ENCODE peak calls at places on chromosomes 13 and 19, in four cellular contexts. W is CD8-positive, alpha-beta memory T cell; R is tibial artery; Y is body of pancreas. E is an unnamed sample. For H3K4me1 and H3K36me3, the result is how much of the 10 kb centered on the place peaks cover.

GRCh38 chr13:77528834-77529500 is 6.5 kb upstream of the SCEL start:
- DNase-seq in W (no peak), R (no peak), Y (no peak), E (no peak)

GRCh38 chr13:50685491-50685890 is 158.0 kb downstream of the DLEU7 start:
- DNase-seq in W (no peak), R (peak), Y (peak), E (peak)

GRCh38 chr13:27482996-27483395 is 32.6 kb upstream of the MTIF3 start:
- DNase-seq in W (no peak), R (no peak), Y (no peak), E (no peak)

GRCh38 chr19:48455171-48455907 is at the start of gene KCNJ14:
- DNase-seq in W (no peak), R (no peak), Y (no peak), E (no peak)

GRCh38 chr13:106348032-106348431 is 187.4 kb downstream of the EFNB2 start:
- DNase-seq in W (no peak), R (no peak), Y (no peak), E (no peak)

GRCh38 chr13:30873519-30873918 is 32.6 kb upstream of the MEDAG start:
- DNase-seq in W (no peak), R (no peak), Y (no peak), E (peak)

GRCh38 chr19:11195169-11195568 is 2.2 kb downstream of the KANK2 start:
- DNase-seq in W (no peak), R (no peak), Y (no peak), E (no peak)

GRCh38 chr19:3058009-3058820 is 4.1 kb downstream of the TLE5 start:
- DNase-seq in W (no peak), R (no peak), Y (no peak), E (no peak)

GRCh38 chr13:108377646-108378206 is 108.2 kb downstream of the TNFSF13B start:
- DNase-seq in W (no peak), R (no peak), Y (no peak), E (no peak)

GRCh38 chr13:21957833-21958232 is 287.0 kb downstream of the FGF9 start:
- DNase-seq in W (no peak), R (no peak), Y (no peak), E (no peak)

GRCh38 chr19:54316746-54317107 is 3.8 kb upstream of the LILRA5 start:
- DNase-seq in W (no peak), R (no peak), Y (no peak), E (no peak)

GRCh38 chr19:53537126-53537522 is 821 bp upstream of the ZNF331 start:
- DNase-seq in W (peak), R (no peak), Y (no peak), E (no peak)

GRCh38 chr13:22893149-22893548 is 287.6 kb upstream of the SGCG start:
- DNase-seq in W (no peak), R (no peak), Y (no peak), E (no peak)

GRCh38 chr19:37342753-37343152 is 28.1 kb upstream of the ZNF527 start:
- DNase-seq in W (no peak), R (no peak), Y (no peak), E (no peak)
- H3K4me1 ChIP-seq in W (under half), R (under half), Y (under half), E (under half)

GRCh38 chr13:20064128-20064527 is 96.7 kb downstream of the GJA3 start:
- DNase-seq in W (no peak), R (no peak), Y (no peak), E (no peak)

GRCh38 chr13:20069956-20070355 is 90.9 kb downstream of the GJA3 start:
- DNase-seq in W (no peak), R (no peak), Y (no peak), E (no peak)

DNA sequence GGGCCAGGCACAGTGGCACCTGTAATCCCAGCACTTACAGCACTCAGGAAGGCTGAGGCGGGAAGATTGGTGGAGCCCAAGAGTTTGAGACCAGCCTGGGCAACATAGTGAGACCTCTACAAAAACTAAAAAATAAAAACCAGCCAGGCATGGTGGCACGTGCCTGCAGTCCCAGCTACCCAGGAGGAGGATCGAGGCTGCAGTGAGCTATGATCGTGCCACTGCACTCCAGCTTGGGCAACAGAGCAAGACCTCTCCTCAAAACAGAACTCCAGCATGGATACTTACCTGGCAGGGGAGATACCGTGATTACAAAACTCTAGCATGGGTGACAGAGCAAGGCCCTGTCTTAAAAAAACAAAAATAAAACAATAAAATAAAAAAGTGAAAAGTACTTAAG is 95.3 kb downstream of the GJA3 start:
- DNase-seq in W (no peak), R (no peak), Y (no peak), E (no peak)
- H3K36me3 ChIP-seq in W (under half), R (half or more), Y (under half), E (half or more)

GRCh38 chr19:42088471-42089190 is 12.7 kb downstream of the ZNF574 start:
- DNase-seq in W (no peak), R (no peak), Y (no peak), E (no peak)
- H3K4me1 ChIP-seq in W (under half), R (under half), Y (under half), E (under half)

GRCh38 chr19:18903146-18904056 is 7.4 kb upstream of the CERS1 start:
- DNase-seq in W (no peak), R (no peak), Y (no peak), E (no peak)
- H3K36me3 ChIP-seq in W (under half), R (half or more), Y (under half), E (under half)

GRCh38 chr13:33494596-33495214 is 209.2 kb upstream of the STARD13 start:
- DNase-seq in W (no peak), R (no peak), Y (no peak), E (no peak)

GRCh38 chr13:33497146-33497845 is 211.7 kb upstream of the STARD13 start:
- DNase-seq in W (no peak), R (no peak), Y (no peak), E (no peak)

GRCh38 chr13:33490461-33491327 is 205.1 kb upstream of the STARD13 start:
- DNase-seq in W (no peak), R (no peak), Y (no peak), E (no peak)

GRCh38 chr13:33496336-33496735 is 210.8 kb upstream of the STARD13 start:
- DNase-seq in W (no peak), R (no peak), Y (no peak), E (no peak)

DNA sequence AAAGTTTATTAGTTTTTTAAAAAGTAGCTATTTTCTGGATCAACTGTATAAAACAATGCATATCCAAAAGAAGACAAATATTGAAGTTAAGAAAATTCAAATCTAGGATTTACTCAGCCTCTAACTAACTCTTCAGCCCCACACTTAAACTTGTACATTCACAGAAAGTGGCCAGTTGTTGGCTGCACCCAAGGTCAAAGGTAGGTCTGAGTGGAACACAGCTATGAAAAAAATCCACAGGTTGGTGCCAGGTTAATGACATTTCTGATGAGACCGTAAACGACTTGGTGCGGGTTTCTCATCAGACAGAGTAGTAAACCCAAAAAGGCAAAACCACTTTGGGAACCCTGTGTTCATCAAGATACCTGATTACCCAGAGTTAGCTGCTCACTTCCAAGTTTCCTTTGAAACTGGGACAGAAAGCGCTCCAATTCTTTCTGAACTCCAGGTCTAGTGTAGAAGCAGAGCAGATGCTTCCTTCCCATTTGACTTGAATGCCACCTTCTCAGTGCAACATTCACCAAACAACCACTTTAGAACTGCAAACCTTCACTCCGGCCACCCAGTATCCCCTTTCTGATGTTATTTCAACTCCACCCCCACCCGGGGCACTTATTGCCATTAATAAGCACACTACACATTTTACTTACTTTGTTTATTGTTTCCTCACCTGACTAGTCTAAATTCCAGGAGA is 208.3 kb upstream of the STARD13 start:
- DNase-seq in W (no peak), R (no peak), Y (peak), E (no peak)
- H3K4me1 ChIP-seq in W (under half), R (under half), Y (under half), E (under half)

DNA sequence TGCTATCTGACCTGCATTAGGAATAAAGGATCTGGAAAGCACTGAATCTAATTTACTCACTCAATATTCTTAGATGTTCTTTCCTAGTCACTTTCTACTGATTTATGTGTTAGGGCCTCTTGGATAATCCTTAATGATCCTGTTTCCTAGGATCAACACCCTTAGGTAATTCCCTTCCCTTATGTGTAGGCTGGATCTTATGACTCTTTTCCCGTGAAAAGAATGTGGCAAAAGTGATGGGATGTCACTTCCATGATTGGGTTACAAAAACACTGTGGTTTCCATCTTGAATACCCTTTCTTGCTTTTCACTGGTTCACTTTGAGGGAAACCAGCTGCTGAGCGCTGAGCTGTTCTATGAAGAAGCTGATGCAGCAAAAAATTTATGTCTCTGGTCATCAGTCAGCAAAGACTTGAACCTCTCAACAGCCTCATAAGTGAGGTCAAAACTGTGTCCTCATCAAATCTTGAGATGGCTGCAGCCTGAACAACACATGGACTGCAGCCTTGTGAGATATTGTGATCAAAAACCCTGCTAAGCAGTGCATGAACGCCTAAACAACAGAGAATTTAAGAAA is 609.4 kb downstream of the OLFM4 start:
- DNase-seq in W (no peak), R (no peak), Y (no peak), E (no peak)
- H3K36me3 ChIP-seq in W (under half), R (under half), Y (under half), E (under half)

DNA sequence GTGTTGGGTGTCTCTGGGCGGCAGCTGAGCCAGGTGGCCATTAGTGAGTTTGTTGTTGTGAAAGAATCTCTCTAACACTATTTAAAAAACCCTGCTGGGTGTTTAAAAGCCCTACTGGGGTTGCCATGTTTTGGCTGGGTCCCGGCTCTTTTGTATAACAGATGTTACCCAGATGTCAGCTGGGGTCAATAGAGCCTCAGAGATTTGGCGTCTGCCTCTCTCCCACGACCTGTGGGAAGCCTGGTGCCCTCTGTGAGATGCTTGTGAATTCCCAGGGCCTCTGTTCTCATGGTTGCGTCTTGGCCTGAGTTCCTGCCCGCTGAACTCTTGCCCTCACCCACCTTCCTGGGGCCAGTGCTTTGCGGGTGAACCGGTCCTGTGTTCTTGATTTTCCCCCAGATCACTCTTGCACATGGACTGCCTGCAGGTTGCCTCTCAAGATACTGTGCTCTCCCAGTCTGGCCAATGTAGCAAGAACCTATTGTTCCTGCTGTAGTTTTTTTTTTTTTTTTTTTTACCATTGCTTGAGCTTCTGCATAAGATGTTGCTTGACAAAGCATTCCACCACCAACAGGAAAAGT is 9.5 kb downstream of the NFILZ start:
- DNase-seq in W (no peak), R (no peak), Y (no peak), E (no peak)
- H3K4me1 ChIP-seq in W (under half), R (under half), Y (under half), E (under half)

GRCh38 chr19:35722897-35723296 is 5.1 kb downstream of the KMT2B start:
- DNase-seq in W (no peak), R (no peak), Y (no peak), E (no peak)

GRCh38 chr19:35720648-35721047 is 2.8 kb downstream of the KMT2B start:
- DNase-seq in W (no peak), R (no peak), Y (no peak), E (no peak)

GRCh38 chr19:35720163-35720524 is 2.3 kb downstream of the KMT2B start:
- DNase-seq in W (no peak), R (no peak), Y (no peak), E (no peak)

GRCh38 chr19:35722461-35722860 is 4.7 kb downstream of the KMT2B start:
- DNase-seq in W (no peak), R (no peak), Y (no peak), E (no peak)

GRCh38 chr19:35721374-35721773 is 3.6 kb downstream of the KMT2B start:
- DNase-seq in W (no peak), R (no peak), Y (no peak), E (no peak)
- H3K36me3 ChIP-seq in W (under half), R (half or more), Y (under half), E (half or more)